ENCODE peak calls at places on chromosomes 12 and 14, in five cellular contexts. O, K, D, X and N are unnamed samples.

GRCh38 chr12:40716037-40716436 is 23.8 kb downstream of the CNTN1 start:
- DNase-seq in O (no peak), K (no peak), D (no peak), X (no peak), N (no peak)

GRCh38 chr14:81031488-81031887 is 76.1 kb downstream of the TSHR start:
- DNase-seq in O (no peak), K (no peak), D (no peak), X (no peak), N (no peak)

GRCh38 chr12:12405882-12406281 is 49.0 kb downstream of the BORCS5 start:
- DNase-seq in O (no peak), K (no peak), D (peak), X (no peak), N (no peak)

GRCh38 chr12:93908846-93909592 is 231.8 kb downstream of the CRADD start:
- DNase-seq in O (no peak), K (no peak), D (peak), X (no peak), N (no peak)

GRCh38 chr14:103908580-103908979 is 19.7 kb upstream of the TDRD9 start:
- DNase-seq in O (no peak), K (peak), D (no peak), X (no peak), N (no peak)

GRCh38 chr12:91732086-91732485 is 413.6 kb downstream of the BTG1 start:
- DNase-seq in O (no peak), K (no peak), D (no peak), X (no peak), N (no peak)

GRCh38 chr12:31859232-31859977 is 99.8 kb upstream of the RESF1 start:
- DNase-seq in O (no peak), K (no peak), D (no peak), X (no peak), N (no peak)

GRCh38 chr12:76158518-76159321 is 74.2 kb upstream of the NAP1L1 start:
- DNase-seq in O (peak), K (peak), D (no peak), X (no peak), N (peak)

GRCh38 chr14:65302571-65303184 is 109.9 kb upstream of the FUT8 start:
- DNase-seq in O (no peak), K (no peak), D (peak), X (no peak), N (no peak)

GRCh38 chr12:15939111-15939510 is 28.0 kb downstream of the DERA start:
- DNase-seq in O (no peak), K (no peak), D (no peak), X (no peak), N (no peak)

GRCh38 chr14:88297306-88297705 is 25.8 kb downstream of the KCNK10 start:
- DNase-seq in O (no peak), K (no peak), D (no peak), X (no peak), N (no peak)

GRCh38 chr12:64147011-64147671 is 75.0 kb downstream of the KICS2 start:
- DNase-seq in O (no peak), K (no peak), D (no peak), X (no peak), N (no peak)

GRCh38 chr14:61565836-61566536 is 129.3 kb upstream of the HIF1A start:
- DNase-seq in O (no peak), K (no peak), D (no peak), X (no peak), N (peak)

GRCh38 chr14:106842687-106843086 is 1316.3 kb downstream of the TMEM121 start:
- DNase-seq in O (no peak), K (no peak), D (no peak), X (peak), N (no peak)

GRCh38 chr12:27185234-27186045 is 58.6 kb upstream of the STK38L start:
- DNase-seq in O (no peak), K (peak), D (no peak), X (no peak), N (no peak)

GRCh38 chr12:96829354-96829753 is 77.7 kb upstream of the NEDD1 start:
- DNase-seq in O (no peak), K (no peak), D (no peak), X (no peak), N (no peak)

GRCh38 chr14:96803958-96804357 is 6.8 kb downstream of the VRK1 start:
- DNase-seq in O (no peak), K (no peak), D (no peak), X (no peak), N (no peak)

GRCh38 chr12:58095002-58095401 is 153.6 kb downstream of the ATP23 start:
- DNase-seq in O (no peak), K (no peak), D (no peak), X (no peak), N (no peak)

GRCh38 chr12:58584885-58585284 is 335.4 kb downstream of the LRIG3 start:
- DNase-seq in O (no peak), K (no peak), D (no peak), X (no peak), N (no peak)

GRCh38 chr12:110658242-110658641 is 30.7 kb downstream of the HVCN1 start:
- DNase-seq in O (no peak), K (no peak), D (no peak), X (no peak), N (no peak)

GRCh38 chr14:54364555-54365415 is 32.0 kb upstream of the CDKN3 start:
- DNase-seq in O (no peak), K (no peak), D (no peak), X (no peak), N (no peak)

GRCh38 chr14:90608925-90609324 is 207.3 kb downstream of the TTC7B start:
- DNase-seq in O (no peak), K (no peak), D (no peak), X (no peak), N (no peak)

GRCh38 chr14:25049559-25050493 is at the start of gene STXBP6:
- DNase-seq in O (no peak), K (no peak), D (peak), X (peak), N (peak)

GRCh38 chr12:288687-289086 is 26.1 kb upstream of the SLC6A13 start:
- DNase-seq in O (peak), K (no peak), D (no peak), X (no peak), N (no peak)

GRCh38 chr12:14993117-14993516 is 20.3 kb downstream of the PDE6H start:
- DNase-seq in O (no peak), K (no peak), D (no peak), X (no peak), N (no peak)

GRCh38 chr14:72788972-72789728 is 104.8 kb downstream of the DPF3 start:
- DNase-seq in O (no peak), K (no peak), D (no peak), X (no peak), N (no peak)

GRCh38 chr12:80627773-80628172 is 79.7 kb upstream of the MYF6 start:
- DNase-seq in O (no peak), K (no peak), D (no peak), X (no peak), N (no peak)

GRCh38 chr14:64038857-64039542 is 186.2 kb downstream of the SYNE2 start:
- DNase-seq in O (no peak), K (no peak), D (no peak), X (no peak), N (no peak)

GRCh38 chr14:68663385-68664076 is 129.3 kb downstream of the ZFP36L1 start:
- DNase-seq in O (no peak), K (no peak), D (no peak), X (no peak), N (no peak)